ENCODE peak calls at places on chromosomes 3 and 15, in four cellular contexts. F is GM23248, J is HCT116, L is PC-3. V is an unnamed sample. For H3K4me1, the result is how much of the 10 kb centered on the place peaks cover.

GRCh38 chr15:64754663-64755426 is 20.5 kb downstream of the RBPMS2 start:
- DNase-seq in F (no peak), J (no peak), L (no peak), V (no peak)

GRCh38 chr3:46356909-46357308 is 3.0 kb downstream of the CCR2 start:
- DNase-seq in F (no peak), J (no peak), L (no peak), V (no peak)

GRCh38 chr3:85270488-85270887 is 311.7 kb downstream of the CADM2 start:
- DNase-seq in F (no peak), J (no peak), L (peak), V (no peak)

GRCh38 chr3:155664922-155665695 is 79.8 kb downstream of the PLCH1 start:
- DNase-seq in F (peak), J (peak), L (peak), V (no peak)

GRCh38 chr3:69439683-69440270 is 53.9 kb upstream of the FRMD4B start:
- DNase-seq in F (peak), J (peak), L (peak), V (no peak)

GRCh38 chr3:174247671-174248070 is 611.5 kb upstream of the NAALADL2 start:
- DNase-seq in F (no peak), J (no peak), L (no peak), V (peak)

GRCh38 chr3:184405075-184406060 is 25.5 kb downstream of the CHRD start:
- DNase-seq in F (no peak), J (no peak), L (no peak), V (no peak)

GRCh38 chr3:62922326-62922725 is 47.1 kb upstream of the CADPS start:
- DNase-seq in F (peak), J (no peak), L (peak), V (no peak)

GRCh38 chr15:93088200-93088980 is 621 bp downstream of the RGMA start:
- DNase-seq in F (peak), J (no peak), L (no peak), V (peak)

GRCh38 chr3:134709563-134710312 is 58.9 kb upstream of the KY start:
- DNase-seq in F (peak), J (no peak), L (no peak), V (no peak)

GRCh38 chr15:101262551-101262950 is 10.7 kb upstream of the CHSY1 start:
- DNase-seq in F (no peak), J (no peak), L (no peak), V (no peak)

GRCh38 chr3:94158461-94158860 is 95.6 kb downstream of the NSUN3 start:
- DNase-seq in F (no peak), J (no peak), L (no peak), V (no peak)

GRCh38 chr3:42229942-42230688 is 35.9 kb downstream of the CCK start:
- DNase-seq in F (peak), J (peak), L (peak), V (peak)

GRCh38 chr3:65146149-65146548 is 458.3 kb upstream of the ADAMTS9 start:
- DNase-seq in F (peak), J (no peak), L (peak), V (peak)

DNA sequence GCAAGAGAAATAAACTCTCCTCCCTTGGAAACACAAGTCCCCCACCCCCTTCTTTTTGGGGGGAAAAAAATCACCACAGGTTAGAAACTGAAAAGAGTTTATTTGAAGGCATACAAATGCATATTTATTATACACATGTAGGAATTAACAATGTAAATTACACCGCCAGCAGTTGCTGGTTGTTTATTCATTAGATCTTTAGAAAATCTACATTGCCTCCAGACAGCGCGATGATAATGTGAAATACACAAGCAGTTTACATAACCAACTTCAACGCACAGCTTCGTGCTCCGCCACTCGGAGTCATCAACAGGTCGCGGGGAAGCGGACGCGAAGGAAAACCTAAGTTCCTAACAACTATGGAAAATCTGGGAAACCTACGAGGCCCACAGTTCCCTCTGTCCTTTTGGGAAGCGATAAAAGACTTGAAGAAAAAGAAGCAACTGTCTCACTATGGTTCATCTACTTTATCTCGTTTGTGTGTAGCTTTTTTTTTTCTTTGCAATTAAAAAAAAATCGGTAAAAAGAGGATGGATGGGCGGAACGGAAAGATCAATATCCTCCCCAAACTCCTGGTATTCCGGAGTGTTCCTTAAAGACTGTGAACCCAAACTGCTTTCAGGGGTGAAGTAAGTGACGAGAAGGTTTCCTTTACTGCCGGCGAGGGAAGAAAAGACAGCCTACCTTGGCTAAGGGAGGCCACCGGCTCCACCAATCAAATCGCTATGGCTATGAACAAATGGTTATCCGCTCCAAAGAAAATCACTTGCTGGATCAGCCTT is 8.4 kb upstream of the FOXB1 start:
- DNase-seq in F (no peak), J (no peak), L (no peak), V (no peak)
- TF ChIP-seq EZH2 in F (peak), J (no peak), L (no peak), V (peak)

DNA sequence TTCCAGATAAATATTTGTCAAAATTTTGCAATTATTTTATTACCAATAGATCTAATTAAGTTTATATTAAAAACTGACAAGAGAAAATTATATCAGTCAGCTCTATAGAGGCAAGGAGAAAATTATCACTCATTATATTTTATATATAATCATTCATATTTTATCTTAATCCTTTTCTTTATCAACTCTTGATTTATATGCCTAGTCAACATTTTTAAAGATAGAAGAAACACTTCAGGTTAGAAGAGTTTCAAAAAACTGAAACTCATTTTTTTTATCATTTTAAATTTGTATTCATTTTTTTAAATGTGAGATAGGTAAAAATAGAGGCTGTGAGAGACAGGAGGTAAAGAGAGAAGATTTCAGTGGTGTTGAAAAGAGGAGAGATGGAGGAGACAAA is 217.3 kb upstream of the P2RY1 start:
- DNase-seq in F (no peak), J (no peak), L (no peak), V (no peak)
- H3K4me1 ChIP-seq in F (under half), J (under half), L (under half), V (under half)

DNA sequence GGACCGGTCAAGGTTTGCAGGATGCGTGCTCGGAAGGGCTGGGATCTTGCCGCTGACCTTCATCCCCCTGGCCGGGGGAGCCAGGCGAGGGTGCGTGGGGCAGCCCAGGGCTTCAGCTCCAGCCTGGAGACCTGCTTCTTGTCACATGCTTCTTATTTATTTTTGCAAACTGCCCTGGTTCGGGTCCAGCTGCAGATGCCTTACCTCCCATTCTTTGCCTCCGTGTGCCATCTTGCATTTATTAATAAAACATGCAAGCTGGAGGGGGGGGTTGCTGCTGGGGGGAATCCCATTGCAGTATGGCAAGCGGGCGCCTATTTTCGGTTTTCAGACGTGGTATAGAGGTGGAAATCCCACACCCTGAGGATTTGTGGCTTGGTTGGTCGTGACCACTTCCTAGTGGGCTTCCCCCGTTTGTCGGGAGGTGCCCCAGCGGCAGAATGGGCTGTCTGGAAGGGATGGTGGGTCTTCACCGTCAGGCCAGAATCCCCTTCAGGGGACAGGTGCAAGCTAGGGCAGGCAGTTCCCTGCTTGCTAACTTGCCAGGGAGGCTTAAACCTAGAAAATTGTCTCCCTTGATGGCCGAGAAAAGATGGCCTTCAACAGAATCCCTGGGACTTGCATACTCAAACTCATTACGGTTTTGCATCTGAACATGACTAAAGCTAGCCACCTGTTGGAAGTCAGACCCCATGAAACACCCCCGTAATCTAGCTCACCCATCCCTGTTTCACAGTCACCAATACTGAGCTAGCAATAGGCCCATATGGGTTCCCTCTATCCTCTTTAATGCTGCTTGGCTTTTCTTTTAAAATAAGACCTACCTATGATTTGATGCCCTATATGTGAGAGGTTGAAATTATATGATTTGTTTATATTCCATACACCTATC is 559 bp downstream of the TMEM266 start:
- DNase-seq in F (no peak), J (no peak), L (no peak), V (no peak)
- TF ChIP-seq EZH2 in F (no peak), J (no peak), L (no peak), V (no peak)

GRCh38 chr3:33000698-33001385 is 49.4 kb downstream of the CCR4 start:
- DNase-seq in F (no peak), J (no peak), L (no peak), V (no peak)
- H3K4me1 ChIP-seq in F (under half), J (under half), L (under half), V (under half)

DNA sequence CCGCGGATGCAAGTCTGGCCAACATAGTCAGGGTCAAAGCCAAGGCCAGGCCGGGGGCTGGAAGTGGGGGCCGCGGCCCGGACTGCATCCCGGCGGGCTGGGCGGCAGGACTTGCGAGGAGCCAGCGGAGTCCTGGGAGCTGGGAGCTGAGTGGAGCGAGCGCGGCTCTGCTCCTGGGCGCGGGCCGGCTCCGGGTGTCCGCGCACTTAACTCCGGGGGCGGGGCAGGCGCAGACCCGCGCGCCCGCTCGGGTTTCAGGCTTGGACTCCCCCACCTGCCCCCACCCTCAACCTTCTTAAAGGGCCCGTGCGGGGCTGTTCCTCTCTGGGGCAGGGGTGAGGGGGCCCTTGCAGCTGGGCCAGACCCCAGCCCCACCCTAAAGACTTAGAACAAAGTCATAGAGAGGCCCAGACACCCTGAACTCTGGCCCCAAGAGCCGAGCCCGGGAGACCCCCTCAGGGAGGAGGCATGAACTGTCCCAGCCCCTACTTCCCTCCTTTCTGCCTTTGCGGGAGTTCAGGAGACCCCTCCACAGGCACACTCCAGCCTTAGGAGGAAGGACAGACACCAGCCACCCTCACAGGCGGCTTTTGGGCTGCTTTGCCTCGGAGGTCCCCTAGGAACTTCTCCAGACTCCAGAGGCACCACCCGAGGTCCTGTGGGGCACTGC is at the start of gene CSPG4:
- DNase-seq in F (peak), J (no peak), L (peak), V (no peak)
- TF ChIP-seq EZH2 in F (no peak), J (no peak), L (no peak), V (no peak)

DNA sequence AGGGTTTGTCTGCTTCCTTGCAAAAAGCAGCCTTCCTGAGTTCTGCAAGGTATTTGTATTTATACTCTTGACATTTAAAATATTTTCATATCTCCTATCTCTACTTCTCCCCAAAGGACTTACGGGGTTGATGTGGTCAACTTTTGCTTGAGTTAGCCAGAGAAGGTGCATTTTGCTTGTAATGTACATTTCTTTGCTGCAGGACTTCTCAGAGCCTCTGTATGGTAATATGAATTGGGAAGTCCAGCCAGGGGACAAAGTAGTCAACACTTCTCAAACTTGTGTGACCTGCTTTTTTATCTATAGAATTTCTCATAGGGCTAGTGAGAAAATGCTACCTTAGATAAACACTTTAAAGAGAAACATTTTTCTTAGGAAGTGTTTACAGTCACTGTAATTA is 148.2 kb upstream of the LRIG1 start:
- DNase-seq in F (no peak), J (no peak), L (no peak), V (no peak)
- H3K4me1 ChIP-seq in F (under half), J (under half), L (under half), V (under half)

DNA sequence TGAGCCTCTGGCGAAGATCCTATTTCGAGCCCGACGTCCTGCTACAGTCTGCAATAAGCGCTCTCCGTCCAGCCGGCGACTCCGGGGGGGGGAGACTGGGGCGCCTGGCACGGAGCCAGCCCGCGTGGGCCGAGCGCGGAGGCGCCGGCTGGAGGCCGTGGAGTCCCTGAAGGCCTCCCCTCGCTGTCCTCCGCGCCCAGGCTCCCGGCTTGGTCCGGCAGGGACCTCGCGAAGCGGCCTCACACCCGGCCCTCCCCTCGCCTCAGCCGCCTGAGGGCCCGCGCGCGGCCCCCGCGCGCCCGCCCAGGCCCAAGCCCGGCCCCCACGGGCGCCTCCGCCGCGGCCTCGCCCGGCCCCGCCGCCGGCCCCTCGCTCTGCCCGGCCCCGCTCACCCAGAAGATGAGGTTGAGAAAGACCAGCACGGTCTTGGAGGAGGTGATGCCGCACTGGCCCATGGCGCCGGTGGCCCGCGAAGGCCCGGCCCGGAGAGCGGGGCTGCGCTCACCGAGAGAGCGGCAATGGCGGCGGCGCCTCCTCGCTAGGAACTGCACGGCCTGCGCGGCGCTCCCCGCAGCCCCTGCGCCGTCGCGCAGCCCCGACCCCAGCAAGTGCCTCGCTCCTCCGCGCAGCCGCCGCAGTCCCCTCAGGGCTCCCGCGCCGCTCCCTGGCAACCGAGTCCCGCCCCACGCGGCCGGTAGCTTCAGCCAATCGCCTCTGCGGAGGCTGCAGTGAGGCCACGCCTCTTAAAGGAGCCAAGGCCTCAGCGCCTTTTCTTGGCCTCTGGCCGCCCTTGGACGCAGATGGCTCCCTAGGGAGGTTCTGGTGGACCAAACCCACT is at the start of gene TSPAN3:
- DNase-seq in F (peak), J (peak), L (peak), V (peak)
- TF ChIP-seq EZH2 in F (no peak), J (no peak), L (no peak), V (no peak)

V was measured in A673.